ENCODE peak calls at places on chromosomes 13 and 19, in eight cellular contexts. One of them, this sample, is unnamed.

GRCh38 chr19:35790981-35791813 is 15.8 kb downstream of the ARHGAP33 start:
- DNase-seq in PC-3: no peak
- DNase-seq in heart right ventricle: no peak
- DNase-seq in lung: no peak
- DNase-seq in thoracic aorta: no peak
- DNase-seq in K562: no peak
- DNase-seq in PC-9: no peak
- DNase-seq in left ventricle myocardium inferior: no peak
- DNase-seq in this sample: no peak

GRCh38 chr19:48842744-48843162 is 6.5 kb upstream of the HSD17B14 start:
- DNase-seq in PC-3: peak; percentile 64
- DNase-seq in lung: peak; percentile 47
- DNase-seq in K562: peak; percentile 53
- DNase-seq in left ventricle myocardium inferior: no peak
- DNase-seq in heart right ventricle: no peak
- DNase-seq in thoracic aorta: no peak
- DNase-seq in PC-9: peak; percentile 50
- DNase-seq in this sample: peak; percentile 68

GRCh38 chr13:40348096-40348679 is 318.3 kb downstream of the FOXO1 start:
- DNase-seq in left ventricle myocardium inferior: no peak
- DNase-seq in K562: no peak
- DNase-seq in PC-3: no peak
- DNase-seq in lung: no peak
- DNase-seq in thoracic aorta: no peak
- DNase-seq in PC-9: no peak
- DNase-seq in heart right ventricle: no peak
- DNase-seq in this sample: no peak

GRCh38 chr13:57724486-57725272 is 93.1 kb downstream of the PCDH17 start:
- DNase-seq in PC-3: no peak
- DNase-seq in lung: no peak
- DNase-seq in PC-9: no peak
- DNase-seq in K562: no peak
- DNase-seq in left ventricle myocardium inferior: no peak
- DNase-seq in heart right ventricle: no peak
- DNase-seq in thoracic aorta: no peak
- DNase-seq in this sample: no peak

GRCh38 chr13:98877936-98878335 is 99.9 kb downstream of the DOCK9 start:
- DNase-seq in thoracic aorta: no peak
- DNase-seq in PC-9: no peak
- DNase-seq in heart right ventricle: no peak
- DNase-seq in PC-3: no peak
- DNase-seq in K562: no peak
- DNase-seq in left ventricle myocardium inferior: no peak
- DNase-seq in lung: no peak
- DNase-seq in this sample: no peak

GRCh38 chr19:35004517-35005255 is 4.6 kb downstream of the GRAMD1A start:
- DNase-seq in K562: no peak
- DNase-seq in PC-9: no peak
- DNase-seq in lung: no peak
- DNase-seq in heart right ventricle: no peak
- DNase-seq in thoracic aorta: no peak
- DNase-seq in left ventricle myocardium inferior: no peak
- DNase-seq in PC-3: no peak
- DNase-seq in this sample: no peak

GRCh38 chr19:57746580-57747471 is at the start of gene ZNF776:
- DNase-seq in lung: peak; percentile 88
- DNase-seq in PC-9: peak; percentile 89
- DNase-seq in heart right ventricle: peak; percentile 73
- DNase-seq in left ventricle myocardium inferior: peak; percentile 78
- DNase-seq in K562: peak; percentile 92
- DNase-seq in PC-3: peak; percentile 96
- DNase-seq in thoracic aorta: peak; percentile 54
- DNase-seq in this sample: peak; percentile 80

GRCh38 chr19:55676384-55676783 is 1.4 kb downstream of the EPN1 start:
- DNase-seq in PC-9: no peak
- DNase-seq in PC-3: peak; percentile 53
- DNase-seq in thoracic aorta: no peak
- DNase-seq in heart right ventricle: no peak
- DNase-seq in left ventricle myocardium inferior: no peak
- DNase-seq in lung: no peak
- DNase-seq in K562: no peak
- DNase-seq in this sample: no peak

GRCh38 chr13:99353836-99354235 is 46.6 kb upstream of the GPR183 start:
- DNase-seq in PC-9: no peak
- DNase-seq in PC-3: no peak
- DNase-seq in thoracic aorta: no peak
- DNase-seq in left ventricle myocardium inferior: no peak
- DNase-seq in heart right ventricle: no peak
- DNase-seq in K562: no peak
- DNase-seq in lung: no peak
- DNase-seq in this sample: no peak

GRCh38 chr19:58407658-58408151 is 744 bp upstream of the ZNF584 start:
- DNase-seq in K562: no peak
- DNase-seq in heart right ventricle: no peak
- DNase-seq in lung: no peak
- DNase-seq in left ventricle myocardium inferior: no peak
- DNase-seq in PC-9: no peak
- DNase-seq in thoracic aorta: no peak
- DNase-seq in PC-3: no peak
- DNase-seq in this sample: no peak

GRCh38 chr19:15432018-15432494 is 13.3 kb upstream of the AKAP8L start:
- DNase-seq in heart right ventricle: no peak
- DNase-seq in left ventricle myocardium inferior: no peak
- DNase-seq in PC-9: no peak
- DNase-seq in PC-3: no peak
- DNase-seq in thoracic aorta: no peak
- DNase-seq in lung: no peak
- DNase-seq in K562: peak; percentile 49
- DNase-seq in this sample: no peak

GRCh38 chr13:27921421-27921960 is 1.7 kb downstream of the PDX1 start:
- DNase-seq in left ventricle myocardium inferior: no peak
- DNase-seq in lung: no peak
- DNase-seq in heart right ventricle: no peak
- DNase-seq in PC-3: no peak
- DNase-seq in PC-9: no peak
- DNase-seq in thoracic aorta: no peak
- DNase-seq in K562: no peak
- DNase-seq in this sample: no peak
- H3K4me3 ChIP-seq in left ventricle myocardium inferior: peak overlapping the region; percentile 58
- H3K4me3 ChIP-seq in lung: no peak overlapping the region
- H3K4me3 ChIP-seq in heart right ventricle: peak overlapping the region; percentile 41
- H3K4me3 ChIP-seq in PC-3: peak overlapping the region; percentile 76
- H3K4me3 ChIP-seq in PC-9: no peak overlapping the region
- H3K4me3 ChIP-seq in thoracic aorta: peak overlapping the region; percentile 67
- H3K4me3 ChIP-seq in K562: no peak overlapping the region
- H3K4me3 ChIP-seq in this sample: no peak overlapping the region

DNA sequence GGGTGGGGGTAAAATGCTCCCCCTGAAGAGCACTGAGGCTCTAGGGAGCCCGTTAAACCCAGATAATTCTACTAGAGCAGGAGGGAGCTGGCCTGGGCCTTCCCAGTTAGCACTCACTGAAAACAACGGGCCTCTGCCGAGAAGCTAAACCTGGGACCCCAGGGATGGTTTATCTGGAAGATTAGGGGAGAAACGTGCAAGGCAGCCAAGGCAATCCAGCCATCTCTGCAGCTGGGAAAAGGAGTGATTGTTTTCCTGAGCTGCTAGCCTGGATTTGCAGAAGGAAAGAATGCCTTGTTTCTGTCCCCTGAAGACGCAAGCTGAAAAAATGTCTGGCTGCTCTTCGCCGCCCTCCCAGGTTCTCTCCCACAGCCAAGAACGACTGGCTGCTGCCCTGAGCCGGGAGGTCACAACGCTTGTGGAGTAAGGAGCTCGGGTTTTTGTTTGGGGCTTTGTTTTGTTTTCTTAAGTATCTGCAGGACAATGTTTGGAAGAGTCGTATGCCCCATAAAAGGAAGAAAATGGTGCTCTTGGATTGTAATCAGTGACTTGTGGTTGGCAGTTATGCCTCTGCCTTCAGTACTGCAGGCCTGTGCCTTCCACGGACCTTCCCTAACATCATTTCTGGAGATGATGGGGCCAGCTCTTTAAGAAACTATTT is 31.5 kb downstream of the COL4A2 start:
- DNase-seq in heart right ventricle: peak; percentile 59
- DNase-seq in lung: no peak
- DNase-seq in thoracic aorta: no peak
- DNase-seq in left ventricle myocardium inferior: peak; percentile 69
- DNase-seq in K562: no peak
- DNase-seq in PC-9: no peak
- DNase-seq in PC-3: no peak
- DNase-seq in this sample: no peak
- H3K4me1 ChIP-seq in heart right ventricle: peaks cover 74% of the 10 kb centered on the region
- H3K4me1 ChIP-seq in lung: peaks cover 34% of the 10 kb centered on the region
- H3K4me1 ChIP-seq in thoracic aorta: peaks cover 96% of the 10 kb centered on the region
- H3K4me1 ChIP-seq in left ventricle myocardium inferior: peaks cover 99% of the 10 kb centered on the region
- H3K4me1 ChIP-seq in K562: no peaks in the 10 kb centered on the region
- H3K4me1 ChIP-seq in PC-9: peaks cover 15% of the 10 kb centered on the region
- H3K4me1 ChIP-seq in PC-3: peaks cover 12% of the 10 kb centered on the region
- H3K4me1 ChIP-seq in this sample: no peaks in the 10 kb centered on the region

GRCh38 chr19:19402656-19403372 is 2.7 kb upstream of the GATAD2A start:
- DNase-seq in lung: no peak
- DNase-seq in PC-9: no peak
- DNase-seq in PC-3: no peak
- DNase-seq in K562: no peak
- DNase-seq in left ventricle myocardium inferior: no peak
- DNase-seq in heart right ventricle: no peak
- DNase-seq in thoracic aorta: no peak
- DNase-seq in this sample: no peak

GRCh38 chr19:19403373-19403901 is 2.0 kb upstream of the GATAD2A start:
- DNase-seq in lung: no peak
- DNase-seq in heart right ventricle: no peak
- DNase-seq in thoracic aorta: no peak
- DNase-seq in PC-9: peak; percentile 91
- DNase-seq in K562: peak; percentile 64
- DNase-seq in PC-3: peak; percentile 66
- DNase-seq in left ventricle myocardium inferior: no peak
- DNase-seq in this sample: no peak

GRCh38 chr19:19405919-19406877 is 723 bp downstream of the GATAD2A start:
- DNase-seq in K562: peak; percentile 54
- DNase-seq in PC-3: peak; percentile 54
- DNase-seq in thoracic aorta: no peak
- DNase-seq in PC-9: peak; percentile 46
- DNase-seq in lung: peak; percentile 38
- DNase-seq in heart right ventricle: peak; percentile 61
- DNase-seq in left ventricle myocardium inferior: peak; percentile 59
- DNase-seq in this sample: peak; percentile 67

GRCh38 chr19:19406878-19407639 is 1.6 kb downstream of the GATAD2A start:
- DNase-seq in K562: no peak
- DNase-seq in heart right ventricle: no peak
- DNase-seq in thoracic aorta: no peak
- DNase-seq in lung: peak; percentile 55
- DNase-seq in PC-3: peak; percentile 61
- DNase-seq in left ventricle myocardium inferior: no peak
- DNase-seq in PC-9: peak; percentile 65
- DNase-seq in this sample: peak; percentile 31

DNA sequence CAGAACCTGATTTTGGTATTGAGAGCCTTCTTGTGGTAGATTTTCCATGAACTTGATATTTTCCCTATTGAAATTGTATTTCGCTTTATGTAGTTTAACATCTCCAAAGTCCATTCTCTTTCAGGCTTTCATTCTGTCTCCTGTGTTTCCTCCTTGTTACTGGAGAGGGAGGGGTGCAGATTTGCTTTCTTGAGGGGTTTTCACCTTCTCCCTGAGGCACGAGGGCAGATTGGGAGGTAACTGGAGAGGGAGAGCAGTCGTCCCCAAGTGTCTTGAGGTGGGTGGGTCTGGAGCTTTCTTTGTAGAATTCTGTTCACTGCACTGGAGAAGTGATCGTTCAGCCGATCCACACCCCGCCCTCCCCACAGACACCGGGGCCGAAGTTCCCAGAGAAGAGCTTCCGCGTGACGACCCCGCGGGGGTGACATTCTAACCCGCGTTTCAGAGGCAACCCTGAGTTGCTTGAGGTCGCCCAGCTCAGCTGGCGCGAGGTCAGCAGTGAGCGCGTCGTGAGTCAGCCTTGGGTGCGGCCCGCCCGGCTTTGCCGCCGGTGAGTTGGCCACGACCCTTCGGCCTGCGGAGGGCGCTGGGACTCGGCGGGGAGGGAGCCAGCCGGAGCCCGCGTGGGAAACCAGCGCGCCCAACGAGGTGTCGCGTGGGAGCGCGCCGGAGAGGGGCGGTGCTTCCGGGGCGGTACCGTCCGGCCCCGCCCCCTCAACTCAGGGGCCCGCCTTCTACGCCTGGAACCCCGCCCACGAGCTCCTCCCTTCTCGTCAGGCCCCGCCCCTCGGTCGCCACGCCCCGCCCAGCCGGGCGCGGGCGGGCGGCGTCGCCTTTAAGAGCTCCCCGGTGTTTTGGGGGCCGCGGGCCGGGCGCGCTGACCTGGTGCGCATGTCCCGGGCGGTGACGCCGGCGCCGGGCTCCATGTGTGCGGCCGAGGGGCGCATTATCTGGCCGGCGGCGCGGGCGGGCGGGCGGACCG is at the start of gene GATAD2A:
- DNase-seq in thoracic aorta: peak; percentile 75
- DNase-seq in lung: peak; percentile 90
- DNase-seq in PC-9: peak; percentile 87
- DNase-seq in left ventricle myocardium inferior: peak; percentile 93
- DNase-seq in PC-3: peak; percentile 95
- DNase-seq in K562: peak; percentile 93
- DNase-seq in heart right ventricle: peak; percentile 96
- DNase-seq in this sample: peak; percentile 93
- TF ChIP-seq CTCF in thoracic aorta: peak; percentile 23
- TF ChIP-seq CTCF in lung: peak; percentile 44
- TF ChIP-seq CTCF in PC-9: no peak
- TF ChIP-seq CTCF in left ventricle myocardium inferior: peak; percentile 56
- TF ChIP-seq CTCF in PC-3: peak; percentile 33
- TF ChIP-seq CTCF in K562: peak; percentile 47
- TF ChIP-seq CTCF in heart right ventricle: peak; percentile 52
- TF ChIP-seq CTCF in this sample: no peak

GRCh38 chr13:97334690-97335089 is 99.3 kb upstream of the RAP2A start:
- DNase-seq in heart right ventricle: no peak
- DNase-seq in thoracic aorta: no peak
- DNase-seq in PC-9: no peak
- DNase-seq in PC-3: no peak
- DNase-seq in left ventricle myocardium inferior: no peak
- DNase-seq in K562: no peak
- DNase-seq in lung: no peak
- DNase-seq in this sample: no peak

GRCh38 chr13:97330448-97330847 is 103.5 kb upstream of the RAP2A start:
- DNase-seq in PC-3: no peak
- DNase-seq in PC-9: no peak
- DNase-seq in K562: no peak
- DNase-seq in thoracic aorta: no peak
- DNase-seq in heart right ventricle: no peak
- DNase-seq in left ventricle myocardium inferior: no peak
- DNase-seq in lung: no peak
- DNase-seq in this sample: no peak

GRCh38 chr13:97335488-97336134 is 98.4 kb upstream of the RAP2A start:
- DNase-seq in heart right ventricle: no peak
- DNase-seq in left ventricle myocardium inferior: no peak
- DNase-seq in lung: no peak
- DNase-seq in K562: no peak
- DNase-seq in PC-3: no peak
- DNase-seq in PC-9: no peak
- DNase-seq in thoracic aorta: no peak
- DNase-seq in this sample: no peak

GRCh38 chr13:97333983-97334382 is 100.0 kb upstream of the RAP2A start:
- DNase-seq in heart right ventricle: no peak
- DNase-seq in PC-9: no peak
- DNase-seq in lung: no peak
- DNase-seq in left ventricle myocardium inferior: no peak
- DNase-seq in K562: no peak
- DNase-seq in PC-3: no peak
- DNase-seq in thoracic aorta: no peak
- DNase-seq in this sample: no peak

GRCh38 chr13:97332725-97333124 is 101.2 kb upstream of the RAP2A start:
- DNase-seq in PC-3: no peak
- DNase-seq in K562: no peak
- DNase-seq in PC-9: no peak
- DNase-seq in heart right ventricle: no peak
- DNase-seq in lung: no peak
- DNase-seq in thoracic aorta: no peak
- DNase-seq in left ventricle myocardium inferior: no peak
- DNase-seq in this sample: no peak
- H3K4me3 ChIP-seq in PC-3: no peak overlapping the region
- H3K4me3 ChIP-seq in K562: no peak overlapping the region
- H3K4me3 ChIP-seq in PC-9: no peak overlapping the region
- H3K4me3 ChIP-seq in heart right ventricle: no peak overlapping the region
- H3K4me3 ChIP-seq in lung: no peak overlapping the region
- H3K4me3 ChIP-seq in thoracic aorta: no peak overlapping the region
- H3K4me3 ChIP-seq in left ventricle myocardium inferior: no peak overlapping the region
- H3K4me3 ChIP-seq in this sample: no peak overlapping the region

This sample was measured in BE2C.